ENCODE peak calls at places on chromosomes 7 and 10, in eight cellular contexts. G is neural progenitor cell; C is fibroblast of lung; R is cardiac muscle cell; S is brain pericyte; F is stimulated activated CD8-positive, alpha-beta memory T cell treated with anti-CD3 and anti-CD28 coated beads, Interleukin-4, amount 100 ng/mL, for 1 hour; J is HepG2; B is brain microvascular endothelial cell. D is an unnamed sample.

GRCh38 chr7:4642468-4643203 is 39.5 kb upstream of the FOXK1 start:
- DNase-seq in C (no peak), F (no peak), G (no peak), S (no peak), B (no peak), J (no peak), R (no peak), D (no peak)

GRCh38 chr7:80819503-80819902 is 99.3 kb downstream of the SEMA3C start:
- DNase-seq in S (no peak), J (no peak), B (no peak), G (no peak), F (no peak), C (no peak), R (no peak), D (no peak)

GRCh38 chr10:97766996-97767924 is 4.5 kb downstream of the SFRP5 start:
- DNase-seq in S (no peak), R (no peak), J (no peak), G (no peak), B (no peak), C (no peak), F (no peak), D (no peak)

GRCh38 chr10:28922127-28922526 is 244.8 kb downstream of the BAMBI start:
- DNase-seq in C (no peak), R (no peak), S (no peak), J (peak; percentile 62), F (no peak), G (no peak), B (peak; percentile 65), D (no peak)

GRCh38 chr10:122116331-122116730 is 127.4 kb downstream of the TACC2 start:
- DNase-seq in R (no peak), C (peak; percentile 85), F (no peak), G (no peak), J (peak; percentile 26), S (no peak), B (peak; percentile 62), D (peak; percentile 55)

GRCh38 chr7:255038-255435 is 34.9 kb upstream of the FOXL3 start:
- DNase-seq in F (no peak), S (no peak), R (no peak), B (no peak), C (no peak), G (no peak), J (no peak), D (no peak)

GRCh38 chr7:82209200-82209599 is 234.4 kb downstream of the CACNA2D1 start:
- DNase-seq in C (no peak), S (no peak), F (no peak), J (no peak), G (no peak), B (no peak), R (no peak), D (no peak)

GRCh38 chr10:123945506-123945905 is 53.9 kb upstream of the CPXM2 start:
- DNase-seq in C (no peak), B (peak; percentile 35), J (no peak), F (no peak), R (no peak), G (no peak), S (no peak), D (peak; percentile 37)

GRCh38 chr10:110918269-110918632 is 729 bp downstream of the BBIP1 start:
- DNase-seq in F (peak; percentile 75), R (peak; percentile 98), G (peak; percentile 98), J (peak; percentile 87), S (peak; percentile 80), B (peak; percentile 94), C (peak; percentile 96), D (peak; percentile 98)

GRCh38 chr7:81111781-81112540 is 193.1 kb upstream of the SEMA3C start:
- DNase-seq in F (no peak), R (no peak), B (peak; percentile 19), C (peak; percentile 21), S (no peak), G (no peak), J (no peak), D (peak; percentile 26)

GRCh38 chr10:45180946-45181439 is 134.4 kb downstream of the OR13A1 start:
- DNase-seq in B (no peak), C (no peak), R (no peak), J (no peak), G (no peak), F (no peak), S (no peak), D (no peak)

D was measured in hepatocyte.